ENCODE peak calls at places on chromosome 10, in seven cellular contexts. P is CD8-positive, alpha-beta memory T cell; S is aorta; A is NAMALWA; W is activated CD4-positive, alpha-beta T cell treated with anti-CD3 and anti-CD28 coated beads, Interleukin-2, amount 50 U/mL, for 48 hours; R is Panc1; N is naive B cell. Y is an unnamed sample.
A peak's percentile ranks its signal among the peaks of the same experiment; 100 is the strongest.

GRCh38 chr10:11160982-11161554 is 143.4 kb downstream of the CELF2 start:
- DNase-seq in P (no peak), S (peak; percentile 59), A (no peak), W (no peak), R (no peak), N (peak; percentile 52), Y (no peak)

GRCh38 chr10:86922553-86922961 is 34.9 kb downstream of the MMRN2 start:
- DNase-seq in P (no peak), S (peak; percentile 69), A (no peak), W (no peak), R (no peak), N (no peak), Y (no peak)

GRCh38 chr10:131318791-131319190 is 7.3 kb upstream of the TCERG1L start:
- DNase-seq in P (no peak), S (no peak), A (no peak), W (no peak), R (no peak), N (no peak), Y (no peak)

GRCh38 chr10:30865141-30865926 is 166.3 kb downstream of the ZNF438 start:
- DNase-seq in P (no peak), S (no peak), A (no peak), W (no peak), R (no peak), N (no peak), Y (no peak)

GRCh38 chr10:87095241-87095945 is 387 bp downstream of the SHLD2 start:
- DNase-seq in P (peak; percentile 79), S (peak; percentile 89), A (peak; percentile 81), W (peak; percentile 69), R (no peak), N (peak; percentile 73), Y (peak; percentile 66)

GRCh38 chr10:124685251-124685650 is 58.9 kb downstream of the FAM53B start:
- DNase-seq in P (peak; percentile 34), S (peak; percentile 88), A (peak; percentile 17), W (no peak), R (no peak), N (peak; percentile 67), Y (no peak)

GRCh38 chr10:110837418-110838120 is 34.2 kb upstream of the PDCD4 start:
- DNase-seq in P (no peak), S (no peak), A (no peak), W (no peak), R (no peak), N (no peak), Y (no peak)

GRCh38 chr10:48538611-48539010 is 66.3 kb downstream of the ARHGAP22 start:
- DNase-seq in P (no peak), S (no peak), A (no peak), W (no peak), R (no peak), N (no peak), Y (no peak)

GRCh38 chr10:114544045-114544659 is 113.9 kb downstream of the ABLIM1 start:
- DNase-seq in P (peak; percentile 81), S (no peak), A (peak; percentile 64), W (peak; percentile 68), R (no peak), N (peak; percentile 75), Y (peak; percentile 46)

GRCh38 chr10:60728056-60728455 is 50.2 kb upstream of the CDK1 start:
- DNase-seq in P (peak; percentile 43), S (no peak), A (no peak), W (no peak), R (no peak), N (no peak), Y (no peak)